ENCODE peak calls at places on chromosomes 11 and 22, in five cellular contexts. One of them, this sample, is unnamed.

GRCh38 chr11:65204646-65205601 is 23.2 kb downstream of the CAPN1 start:
- DNase-seq in CD8-positive, alpha-beta T cell: peak
- DNase-seq in K562: peak
- DNase-seq in transverse colon: no peak
- DNase-seq in AG10803: peak
- DNase-seq in this sample: no peak

GRCh38 chr11:34149274-34149673 is 43.8 kb downstream of the NAT10 start:
- DNase-seq in CD8-positive, alpha-beta T cell: no peak
- DNase-seq in K562: no peak
- DNase-seq in transverse colon: no peak
- DNase-seq in AG10803: no peak
- DNase-seq in this sample: no peak

GRCh38 chr11:43579171-43579918 is 101.2 kb upstream of the HSD17B12 start:
- DNase-seq in CD8-positive, alpha-beta T cell: no peak
- DNase-seq in K562: peak
- DNase-seq in transverse colon: no peak
- DNase-seq in AG10803: no peak
- DNase-seq in this sample: no peak

GRCh38 chr11:65506770-65507485 is 8.1 kb downstream of the MALAT1 start:
- DNase-seq in CD8-positive, alpha-beta T cell: peak
- DNase-seq in K562: no peak
- DNase-seq in transverse colon: peak
- DNase-seq in AG10803: peak
- DNase-seq in this sample: no peak

GRCh38 chr22:25728064-25728463 is 13.9 kb upstream of the MYO18B start:
- DNase-seq in CD8-positive, alpha-beta T cell: no peak
- DNase-seq in K562: no peak
- DNase-seq in transverse colon: no peak
- DNase-seq in AG10803: no peak
- DNase-seq in this sample: no peak

GRCh38 chr11:118373263-118373662 is 13.9 kb downstream of the UBE4A start:
- DNase-seq in CD8-positive, alpha-beta T cell: no peak
- DNase-seq in K562: peak
- DNase-seq in transverse colon: no peak
- DNase-seq in AG10803: no peak
- DNase-seq in this sample: no peak

GRCh38 chr11:32809313-32809712 is 14.9 kb upstream of the CCDC73 start:
- DNase-seq in CD8-positive, alpha-beta T cell: peak
- DNase-seq in K562: peak
- DNase-seq in transverse colon: peak
- DNase-seq in AG10803: peak
- DNase-seq in this sample: peak

GRCh38 chr22:40112595-40112994 is 65.1 kb upstream of the TNRC6B start:
- DNase-seq in CD8-positive, alpha-beta T cell: no peak
- DNase-seq in K562: no peak
- DNase-seq in transverse colon: no peak
- DNase-seq in AG10803: no peak
- DNase-seq in this sample: no peak

GRCh38 chr11:27124514-27125264 is 84.1 kb downstream of the BBOX1 start:
- DNase-seq in CD8-positive, alpha-beta T cell: no peak
- DNase-seq in K562: no peak
- DNase-seq in transverse colon: no peak
- DNase-seq in AG10803: peak
- DNase-seq in this sample: no peak
- TF ChIP-seq CTCF in CD8-positive, alpha-beta T cell: no peak
- TF ChIP-seq CTCF in K562: no peak
- TF ChIP-seq CTCF in transverse colon: no peak
- TF ChIP-seq CTCF in AG10803: peak
- TF ChIP-seq CTCF in this sample: no peak

GRCh38 chr22:49077036-49077393 is 750.7 kb downstream of the BRD1 start:
- DNase-seq in CD8-positive, alpha-beta T cell: no peak
- DNase-seq in K562: no peak
- DNase-seq in transverse colon: no peak
- DNase-seq in AG10803: no peak
- DNase-seq in this sample: no peak
- H3K4me3 ChIP-seq in CD8-positive, alpha-beta T cell: no peak
- H3K4me3 ChIP-seq in K562: no peak
- H3K4me3 ChIP-seq in transverse colon: no peak
- H3K4me3 ChIP-seq in AG10803: no peak
- H3K4me3 ChIP-seq in this sample: no peak

GRCh38 chr11:77101043-77101537 is 1.6 kb upstream of the OMP start:
- DNase-seq in CD8-positive, alpha-beta T cell: no peak
- DNase-seq in K562: peak
- DNase-seq in transverse colon: no peak
- DNase-seq in AG10803: peak
- DNase-seq in this sample: no peak
- TF ChIP-seq CTCF in CD8-positive, alpha-beta T cell: no peak
- TF ChIP-seq CTCF in K562: peak
- TF ChIP-seq CTCF in transverse colon: peak
- TF ChIP-seq CTCF in AG10803: peak
- TF ChIP-seq CTCF in this sample: peak

GRCh38 chr11:17721242-17721999 is 2.0 kb downstream of the MYOD1 start:
- DNase-seq in CD8-positive, alpha-beta T cell: no peak
- DNase-seq in K562: no peak
- DNase-seq in transverse colon: no peak
- DNase-seq in AG10803: no peak
- DNase-seq in this sample: no peak

GRCh38 chr11:17719940-17720795 is 797 bp downstream of the MYOD1 start:
- DNase-seq in CD8-positive, alpha-beta T cell: no peak
- DNase-seq in K562: no peak
- DNase-seq in transverse colon: no peak
- DNase-seq in AG10803: no peak
- DNase-seq in this sample: no peak

GRCh38 chr11:17720796-17721171 is 1.4 kb downstream of the MYOD1 start:
- DNase-seq in CD8-positive, alpha-beta T cell: no peak
- DNase-seq in K562: no peak
- DNase-seq in transverse colon: no peak
- DNase-seq in AG10803: no peak
- DNase-seq in this sample: no peak

GRCh38 chr11:17724020-17724908 is 4.9 kb downstream of the MYOD1 start:
- DNase-seq in CD8-positive, alpha-beta T cell: no peak
- DNase-seq in K562: no peak
- DNase-seq in transverse colon: no peak
- DNase-seq in AG10803: no peak
- DNase-seq in this sample: no peak

DNA sequence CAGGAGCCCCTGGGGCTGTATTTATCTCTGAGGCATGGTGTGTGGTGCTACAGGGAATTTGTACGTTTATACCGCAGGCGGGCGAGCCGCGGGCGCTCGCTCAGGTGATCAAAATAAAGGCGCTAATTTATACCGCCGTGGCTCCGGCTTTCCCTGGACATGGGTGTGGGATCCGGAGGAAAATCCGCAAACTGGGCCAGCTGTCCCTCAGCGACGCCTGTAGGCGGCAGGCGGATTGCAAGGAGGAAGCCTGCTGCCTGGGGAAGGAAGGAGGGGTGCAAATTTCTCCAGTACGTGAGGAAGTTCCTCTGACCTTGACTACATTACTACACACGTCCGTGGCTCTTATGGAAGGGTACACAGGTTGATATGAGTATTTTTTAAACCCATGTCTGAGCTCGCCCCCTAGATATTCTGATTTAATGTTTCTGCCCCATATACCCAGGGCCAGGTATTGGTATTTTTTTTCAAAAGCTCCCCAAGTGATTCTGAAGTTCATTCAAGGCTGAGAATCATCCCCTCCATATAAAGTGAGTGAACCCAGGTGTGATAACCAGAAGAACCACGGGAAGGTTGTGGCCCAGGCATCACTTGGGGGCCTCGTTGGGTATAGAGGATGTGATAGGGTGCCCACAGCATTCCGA is 2.8 kb downstream of the MYOD1 start:
- DNase-seq in CD8-positive, alpha-beta T cell: no peak
- DNase-seq in K562: peak
- DNase-seq in transverse colon: no peak
- DNase-seq in AG10803: no peak
- DNase-seq in this sample: no peak
- H3K4me3 ChIP-seq in CD8-positive, alpha-beta T cell: no peak
- H3K4me3 ChIP-seq in K562: no peak
- H3K4me3 ChIP-seq in transverse colon: no peak
- H3K4me3 ChIP-seq in AG10803: no peak
- H3K4me3 ChIP-seq in this sample: peak

This sample was measured in astrocyte of the cerebellum.